ENCODE peak calls at places on chromosomes 13 and 19, in seven cellular contexts. H is left ventricle myocardium superior, I is NCI-H2171, G is HEK293T, E is NCI-H1417, X is uterus, T is mucosa of descending colon. B is an unnamed sample.

GRCh38 chr13:33279414-33279813 is 6.1 kb downstream of the STARD13 start:
- DNase-seq in H (peak), I (no peak), G (no peak), E (no peak), X (no peak), T (peak), B (no peak)

GRCh38 chr19:15469513-15470297 is 5.4 kb upstream of the RASAL3 start:
- DNase-seq in H (peak), I (no peak), G (no peak), E (no peak), X (no peak), T (no peak), B (no peak)

GRCh38 chr13:101845501-101846012 is 393.1 kb downstream of the ITGBL1 start:
- DNase-seq in H (no peak), I (no peak), G (no peak), E (no peak), X (no peak), T (no peak), B (no peak)

GRCh38 chr19:3451451-3451866 is 28.9 kb downstream of the SMIM24 start:
- DNase-seq in H (no peak), I (peak), G (no peak), E (no peak), X (no peak), T (no peak), B (peak)

GRCh38 chr19:48970923-48971395 is 5.8 kb downstream of the FTL start:
- DNase-seq in H (peak), I (peak), G (peak), E (peak), X (peak), T (peak), B (no peak)

GRCh38 chr19:3338541-3339181 is 27.7 kb upstream of the NFIC start:
- DNase-seq in H (peak), I (no peak), G (no peak), E (no peak), X (no peak), T (peak), B (no peak)

GRCh38 chr19:15841875-15842569 is 26.6 kb upstream of the OR10H1 start:
- DNase-seq in H (no peak), I (no peak), G (no peak), E (no peak), X (no peak), T (no peak), B (no peak)

GRCh38 chr13:108609353-108609752 is 20.1 kb upstream of the MYO16 start:
- DNase-seq in H (no peak), I (no peak), G (peak), E (no peak), X (no peak), T (no peak), B (no peak)

GRCh38 chr13:50421457-50422130 is 406.4 kb downstream of the KCNRG start:
- DNase-seq in H (no peak), I (no peak), G (no peak), E (peak), X (no peak), T (no peak), B (no peak)

GRCh38 chr19:29278716-29279115 is 65.8 kb upstream of the UQCRFS1 start:
- DNase-seq in H (no peak), I (no peak), G (no peak), E (no peak), X (no peak), T (no peak), B (no peak)

GRCh38 chr13:112869202-112870061 is 99.6 kb upstream of the MCF2L start:
- DNase-seq in H (peak), I (no peak), G (no peak), E (no peak), X (no peak), T (no peak), B (no peak)